ENCODE peak calls at places on chromosomes 12 and 14, in ten cellular contexts. Q is PC-3, M is AG04450, R is stomach, P is GM20000, B is astrocyte, W is upper lobe of right lung, E is nephron progenitor cell, F is tibial artery, X is cardiac fibroblast. U is an unnamed sample.

GRCh38 chr14:32230695-32231280 is 27.7 kb upstream of the RNU6-8 start:
- DNase-seq in X (peak), M (peak), Q (peak), P (no peak), R (no peak), E (no peak), W (no peak), B (peak), F (no peak), U (peak)

GRCh38 chr12:1896964-1897363 is 21.5 kb downstream of the CACNA2D4 start:
- DNase-seq in B (no peak), E (no peak), W (no peak), P (no peak), R (no peak), Q (no peak), M (no peak), X (no peak), F (no peak), U (no peak)

GRCh38 chr14:29236848-29237247 is 470.3 kb downstream of the FOXG1 start:
- DNase-seq in R (no peak), F (no peak), W (no peak), B (peak), P (no peak), X (peak), M (peak), E (no peak), Q (peak), U (peak)

GRCh38 chr12:80494836-80495235 is 50.8 kb downstream of the PTPRQ start:
- DNase-seq in M (no peak), B (no peak), Q (no peak), P (no peak), E (no peak), R (no peak), X (no peak), W (no peak), F (no peak), U (no peak)

GRCh38 chr12:129903092-129903945 is 506 bp downstream of the TMEM132D start:
- DNase-seq in X (no peak), B (peak), W (no peak), F (no peak), E (peak), P (no peak), M (no peak), Q (no peak), R (no peak), U (no peak)

GRCh38 chr14:61542848-61543790 is 152.2 kb upstream of the HIF1A start:
- DNase-seq in E (no peak), W (no peak), M (no peak), Q (no peak), X (no peak), F (peak), P (no peak), R (no peak), B (no peak), U (no peak)

GRCh38 chr14:99715266-99716000 is 31.3 kb downstream of the CYP46A1 start:
- DNase-seq in W (peak), M (no peak), B (no peak), R (no peak), E (no peak), Q (no peak), F (no peak), X (no peak), P (no peak), U (no peak)

GRCh38 chr12:59452746-59453145 is 143.1 kb upstream of the SLC16A7 start:
- DNase-seq in Q (peak), E (no peak), P (no peak), R (no peak), M (no peak), W (no peak), X (peak), F (no peak), B (peak), U (no peak)

GRCh38 chr12:22631863-22632463 is 7.0 kb downstream of the ETNK1 start:
- DNase-seq in Q (peak), B (no peak), X (peak), R (no peak), M (no peak), P (no peak), W (no peak), E (no peak), F (no peak), U (peak)

GRCh38 chr14:58882577-58883018 is 244.8 kb downstream of the DACT1 start:
- DNase-seq in W (no peak), P (no peak), Q (no peak), E (peak), F (no peak), R (no peak), B (peak), X (peak), M (no peak), U (no peak)

GRCh38 chr12:45244561-45245348 is 28.9 kb downstream of the ANO6 start:
- DNase-seq in F (no peak), R (no peak), P (no peak), Q (no peak), X (peak), W (no peak), E (no peak), B (no peak), M (no peak), U (peak)

GRCh38 chr12:46677749-46678148 is 148.0 kb downstream of the SLC38A4 start:
- DNase-seq in X (peak), E (no peak), Q (peak), F (no peak), P (no peak), B (peak), M (no peak), W (no peak), R (no peak), U (peak)

GRCh38 chr14:30223966-30224365 is 296.3 kb upstream of the PRKD1 start:
- DNase-seq in B (no peak), E (no peak), W (no peak), X (no peak), F (peak), M (no peak), R (peak), Q (no peak), P (no peak), U (peak)

GRCh38 chr12:121124402-121125109 is 8.1 kb upstream of the P2RX7 start:
- DNase-seq in E (no peak), X (peak), Q (peak), B (peak), P (no peak), R (no peak), M (peak), W (no peak), F (no peak), U (peak)

GRCh38 chr12:6230321-6231110 is 30.3 kb downstream of the CD9 start:
- DNase-seq in M (no peak), Q (peak), R (peak), W (peak), X (peak), E (no peak), B (peak), F (peak), P (peak), U (peak)

DNA sequence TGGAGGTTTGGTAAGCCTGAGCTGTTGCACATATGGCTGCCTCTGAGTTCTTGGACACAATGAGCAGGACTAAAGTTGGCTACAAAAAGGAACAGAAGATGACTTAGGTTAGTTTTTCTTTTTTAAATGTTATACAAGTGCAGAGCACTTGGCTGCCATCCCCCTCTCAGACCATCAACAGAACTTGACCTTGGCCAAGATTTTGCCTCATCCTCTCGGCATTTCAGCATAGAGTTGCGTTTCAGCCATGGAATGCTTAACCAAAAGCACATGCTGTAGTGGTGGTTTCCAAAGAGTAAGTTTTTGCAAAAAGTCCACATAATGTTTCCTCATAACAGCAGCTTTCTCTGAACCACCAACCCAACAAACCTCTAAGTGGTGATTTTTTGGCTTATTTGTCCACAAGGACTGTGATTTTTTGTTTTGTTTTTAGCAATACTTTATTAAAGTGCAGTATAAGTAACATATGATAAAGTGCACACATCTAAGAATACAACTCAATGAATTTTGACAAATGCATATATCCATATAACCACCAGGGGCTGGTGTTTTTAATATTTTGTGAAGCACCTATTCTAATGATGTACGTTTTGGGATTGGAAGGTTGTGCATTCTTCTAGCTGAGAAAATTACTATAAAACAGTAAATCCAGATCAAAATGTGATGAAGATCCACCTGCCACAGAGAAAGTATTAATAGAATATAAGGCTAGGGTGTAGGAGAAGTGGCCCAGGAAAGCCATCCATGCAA is 12.1 kb upstream of the GALNT16 start:
- DNase-seq in R (no peak), M (peak), Q (peak), E (no peak), F (peak), B (peak), X (peak), W (no peak), P (no peak), U (no peak)
- TF ChIP-seq CTCF in R (no peak), M (peak), Q (peak), E (peak), F (peak), B (peak), X (peak), W (peak), P (no peak), U (no peak)

GRCh38 chr12:84069699-84070098 is 842.9 kb downstream of the SLC6A15 start:
- DNase-seq in X (no peak), F (no peak), E (no peak), W (no peak), M (no peak), P (no peak), B (peak), Q (no peak), R (no peak), U (no peak)
- TF ChIP-seq CTCF in X (no peak), F (no peak), E (no peak), W (no peak), M (no peak), P (no peak), B (no peak), Q (no peak), R (no peak), U (no peak)

GRCh38 chr12:132194056-132194455 is 49.8 kb downstream of the NOC4L start:
- DNase-seq in B (no peak), W (no peak), M (no peak), F (no peak), R (no peak), P (no peak), E (no peak), X (peak), Q (no peak), U (no peak)
- TF ChIP-seq CTCF in B (peak), W (peak), M (peak), F (no peak), R (no peak), P (no peak), E (peak), X (peak), Q (peak), U (no peak)

GRCh38 chr14:100850841-100851585 is 25.1 kb downstream of the MEG3 start:
- DNase-seq in W (peak), X (peak), F (peak), M (no peak), R (peak), P (peak), E (peak), B (no peak), Q (peak), U (peak)
- TF ChIP-seq CTCF in W (peak), X (peak), F (peak), M (peak), R (peak), P (peak), E (peak), B (peak), Q (peak), U (peak)

DNA sequence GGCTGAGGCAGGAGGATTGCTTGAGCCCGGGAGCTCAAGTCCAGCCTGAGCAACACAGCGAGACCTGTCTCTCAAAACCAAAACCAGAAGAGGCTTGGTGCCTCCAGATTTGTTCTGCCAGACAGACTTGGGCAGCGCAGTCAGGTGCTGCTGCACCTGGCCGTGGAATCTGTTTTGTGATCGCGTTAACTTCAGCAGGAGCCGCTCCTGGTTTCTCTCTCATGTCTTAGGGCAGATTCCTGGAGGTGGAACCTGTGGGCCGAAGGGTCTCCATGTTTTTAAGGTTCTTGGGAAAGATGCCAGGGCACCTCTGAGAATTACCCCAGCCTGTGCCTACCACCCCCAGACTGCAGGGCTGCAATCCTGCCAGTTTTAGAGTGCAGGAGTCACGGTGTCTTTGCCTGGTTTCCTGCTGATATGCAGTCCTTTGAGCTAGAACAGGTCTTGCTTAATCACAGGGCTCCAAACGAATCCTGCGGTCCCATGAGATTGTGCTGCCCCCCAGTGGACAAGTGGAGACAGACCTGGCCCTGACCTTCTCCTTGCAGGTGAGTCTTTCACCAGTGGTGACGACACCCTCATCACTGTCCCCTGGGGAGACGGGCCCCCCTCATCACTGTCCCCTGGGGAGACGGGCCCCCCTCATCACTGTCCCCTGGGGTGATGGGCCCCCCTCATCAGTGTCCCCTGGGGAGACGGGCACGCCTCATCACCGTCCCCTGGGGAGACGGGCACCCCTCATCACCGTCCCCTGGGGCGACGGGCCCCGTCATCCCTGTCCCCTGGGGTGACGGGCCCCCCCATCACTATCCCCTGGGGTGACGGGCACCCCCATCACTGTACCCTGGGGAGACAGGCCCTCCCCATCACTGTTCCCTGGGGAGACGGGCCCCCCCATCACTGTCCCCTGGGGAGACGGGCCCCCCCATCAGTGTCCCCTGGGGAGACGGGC is 37.6 kb downstream of the PACS2 start:
- DNase-seq in R (peak), P (peak), B (peak), X (peak), W (peak), M (peak), F (peak), Q (peak), E (peak), U (peak)
- TF ChIP-seq CTCF in R (peak), P (peak), B (peak), X (peak), W (peak), M (peak), F (peak), Q (peak), E (peak), U (peak)

U was measured in bronchial epithelial cell.